ENCODE peak calls at places on chromosomes 13 and 19, in seven cellular contexts. One of them, this sample, is unnamed.

GRCh38 chr19:34428549-34429285 is 536 bp downstream of the UBA2 start:
- DNase-seq in T-helper 1 cell: no peak
- DNase-seq in cardiac muscle cell: peak
- DNase-seq in central memory CD4-positive, alpha-beta T cell: no peak
- DNase-seq in ACHN: peak
- DNase-seq in PC-3: peak
- DNase-seq in small intestine: peak
- DNase-seq in this sample: no peak

GRCh38 chr13:113429608-113429985 is 23.7 kb downstream of the ADPRHL1 start:
- DNase-seq in T-helper 1 cell: no peak
- DNase-seq in small intestine: no peak
- DNase-seq in PC-3: no peak
- DNase-seq in ACHN: no peak
- DNase-seq in central memory CD4-positive, alpha-beta T cell: no peak
- DNase-seq in cardiac muscle cell: no peak
- DNase-seq in this sample: no peak

GRCh38 chr19:5547881-5548280 is 19.9 kb downstream of the TINCR start:
- DNase-seq in cardiac muscle cell: peak
- DNase-seq in small intestine: peak
- DNase-seq in ACHN: peak
- DNase-seq in central memory CD4-positive, alpha-beta T cell: no peak
- DNase-seq in T-helper 1 cell: no peak
- DNase-seq in PC-3: peak
- DNase-seq in this sample: no peak

GRCh38 chr19:40519352-40520322 is 52.8 kb downstream of the SPTBN4 start:
- DNase-seq in small intestine: peak
- DNase-seq in cardiac muscle cell: peak
- DNase-seq in ACHN: no peak
- DNase-seq in central memory CD4-positive, alpha-beta T cell: no peak
- DNase-seq in PC-3: no peak
- DNase-seq in T-helper 1 cell: no peak
- DNase-seq in this sample: no peak

GRCh38 chr19:42693760-42694350 is 46.4 kb downstream of the PSG3 start:
- DNase-seq in small intestine: no peak
- DNase-seq in central memory CD4-positive, alpha-beta T cell: no peak
- DNase-seq in cardiac muscle cell: peak
- DNase-seq in ACHN: peak
- DNase-seq in T-helper 1 cell: no peak
- DNase-seq in PC-3: peak
- DNase-seq in this sample: no peak

GRCh38 chr13:98315466-98315865 is 138.4 kb upstream of the RNF113B start:
- DNase-seq in T-helper 1 cell: no peak
- DNase-seq in PC-3: no peak
- DNase-seq in ACHN: no peak
- DNase-seq in cardiac muscle cell: peak
- DNase-seq in small intestine: no peak
- DNase-seq in central memory CD4-positive, alpha-beta T cell: no peak
- DNase-seq in this sample: no peak

GRCh38 chr13:23427342-23428182 is 5.9 kb downstream of the SACS start:
- DNase-seq in ACHN: peak
- DNase-seq in small intestine: no peak
- DNase-seq in T-helper 1 cell: no peak
- DNase-seq in PC-3: peak
- DNase-seq in central memory CD4-positive, alpha-beta T cell: no peak
- DNase-seq in cardiac muscle cell: peak
- DNase-seq in this sample: no peak

GRCh38 chr19:17260842-17261325 is 3.7 kb downstream of the USHBP1 start:
- DNase-seq in T-helper 1 cell: peak
- DNase-seq in cardiac muscle cell: peak
- DNase-seq in central memory CD4-positive, alpha-beta T cell: peak
- DNase-seq in PC-3: peak
- DNase-seq in ACHN: peak
- DNase-seq in small intestine: peak
- DNase-seq in this sample: peak

GRCh38 chr13:31675521-31675953 is 63.8 kb upstream of the RXFP2 start:
- DNase-seq in small intestine: no peak
- DNase-seq in cardiac muscle cell: peak
- DNase-seq in PC-3: no peak
- DNase-seq in central memory CD4-positive, alpha-beta T cell: no peak
- DNase-seq in ACHN: no peak
- DNase-seq in T-helper 1 cell: no peak
- DNase-seq in this sample: no peak

GRCh38 chr19:10808937-10809655 is 26.9 kb downstream of the TMED1 start:
- DNase-seq in small intestine: peak
- DNase-seq in T-helper 1 cell: no peak
- DNase-seq in ACHN: no peak
- DNase-seq in central memory CD4-positive, alpha-beta T cell: peak
- DNase-seq in PC-3: peak
- DNase-seq in cardiac muscle cell: peak
- DNase-seq in this sample: peak

GRCh38 chr13:32636711-32637110 is 50.5 kb downstream of the PDS5B start:
- DNase-seq in central memory CD4-positive, alpha-beta T cell: no peak
- DNase-seq in PC-3: no peak
- DNase-seq in T-helper 1 cell: no peak
- DNase-seq in small intestine: no peak
- DNase-seq in ACHN: no peak
- DNase-seq in cardiac muscle cell: no peak
- DNase-seq in this sample: no peak

GRCh38 chr13:108495686-108496363 is 133.6 kb upstream of the MYO16 start:
- DNase-seq in PC-3: no peak
- DNase-seq in cardiac muscle cell: peak
- DNase-seq in small intestine: no peak
- DNase-seq in T-helper 1 cell: peak
- DNase-seq in ACHN: no peak
- DNase-seq in central memory CD4-positive, alpha-beta T cell: peak
- DNase-seq in this sample: no peak

GRCh38 chr13:24261566-24261965 is 47.8 kb upstream of the C1QTNF9 start:
- DNase-seq in T-helper 1 cell: no peak
- DNase-seq in ACHN: no peak
- DNase-seq in cardiac muscle cell: no peak
- DNase-seq in PC-3: no peak
- DNase-seq in small intestine: peak
- DNase-seq in central memory CD4-positive, alpha-beta T cell: peak
- DNase-seq in this sample: no peak

GRCh38 chr13:78603240-78603947 is at the start of gene POU4F1:
- DNase-seq in small intestine: peak
- DNase-seq in cardiac muscle cell: peak
- DNase-seq in central memory CD4-positive, alpha-beta T cell: peak
- DNase-seq in T-helper 1 cell: no peak
- DNase-seq in PC-3: no peak
- DNase-seq in ACHN: peak
- DNase-seq in this sample: peak

GRCh38 chr19:49718991-49719390 is 28.1 kb downstream of the CPT1C start:
- DNase-seq in cardiac muscle cell: no peak
- DNase-seq in T-helper 1 cell: no peak
- DNase-seq in small intestine: no peak
- DNase-seq in central memory CD4-positive, alpha-beta T cell: no peak
- DNase-seq in PC-3: no peak
- DNase-seq in ACHN: no peak
- DNase-seq in this sample: no peak

GRCh38 chr13:24288870-24289269 is 20.5 kb upstream of the C1QTNF9 start:
- DNase-seq in PC-3: no peak
- DNase-seq in T-helper 1 cell: no peak
- DNase-seq in central memory CD4-positive, alpha-beta T cell: no peak
- DNase-seq in ACHN: no peak
- DNase-seq in small intestine: no peak
- DNase-seq in cardiac muscle cell: no peak
- DNase-seq in this sample: no peak

GRCh38 chr19:15144046-15144646 is 36.9 kb downstream of the SYDE1 start:
- DNase-seq in central memory CD4-positive, alpha-beta T cell: no peak
- DNase-seq in T-helper 1 cell: no peak
- DNase-seq in ACHN: no peak
- DNase-seq in small intestine: no peak
- DNase-seq in PC-3: no peak
- DNase-seq in cardiac muscle cell: peak
- DNase-seq in this sample: no peak

GRCh38 chr19:6891761-6892385 is 4.5 kb downstream of the ADGRE1 start:
- DNase-seq in central memory CD4-positive, alpha-beta T cell: peak
- DNase-seq in ACHN: no peak
- DNase-seq in T-helper 1 cell: no peak
- DNase-seq in cardiac muscle cell: no peak
- DNase-seq in PC-3: no peak
- DNase-seq in small intestine: no peak
- DNase-seq in this sample: no peak

GRCh38 chr19:35767288-35768081 is 7.9 kb upstream of the ARHGAP33 start:
- DNase-seq in central memory CD4-positive, alpha-beta T cell: no peak
- DNase-seq in T-helper 1 cell: peak
- DNase-seq in cardiac muscle cell: no peak
- DNase-seq in ACHN: peak
- DNase-seq in PC-3: no peak
- DNase-seq in small intestine: no peak
- DNase-seq in this sample: no peak

GRCh38 chr19:53977429-53977990 is 13.9 kb upstream of the CACNG6 start:
- DNase-seq in cardiac muscle cell: peak
- DNase-seq in PC-3: peak
- DNase-seq in central memory CD4-positive, alpha-beta T cell: peak
- DNase-seq in T-helper 1 cell: peak
- DNase-seq in ACHN: peak
- DNase-seq in small intestine: peak
- DNase-seq in this sample: peak

GRCh38 chr19:14954071-14954655 is 12.9 kb downstream of the OR7C2 start:
- DNase-seq in ACHN: no peak
- DNase-seq in cardiac muscle cell: no peak
- DNase-seq in small intestine: no peak
- DNase-seq in PC-3: no peak
- DNase-seq in T-helper 1 cell: no peak
- DNase-seq in central memory CD4-positive, alpha-beta T cell: no peak
- DNase-seq in this sample: no peak

GRCh38 chr19:45049073-45049736 is 10.4 kb downstream of the CLASRP start:
- DNase-seq in central memory CD4-positive, alpha-beta T cell: no peak
- DNase-seq in PC-3: no peak
- DNase-seq in cardiac muscle cell: no peak
- DNase-seq in small intestine: no peak
- DNase-seq in ACHN: no peak
- DNase-seq in T-helper 1 cell: no peak
- DNase-seq in this sample: no peak

GRCh38 chr19:55362174-55362989 is 678 bp downstream of the GARIN5B start:
- DNase-seq in ACHN: no peak
- DNase-seq in small intestine: no peak
- DNase-seq in PC-3: no peak
- DNase-seq in cardiac muscle cell: no peak
- DNase-seq in T-helper 1 cell: no peak
- DNase-seq in central memory CD4-positive, alpha-beta T cell: no peak
- DNase-seq in this sample: no peak